ENCODE peak calls at places on chromosomes 13 and 19, in five cellular contexts. One of them, this sample, is unnamed.

GRCh38 chr19:46495789-46496099 is at the start of gene PNMA8B:
- DNase-seq in NCI-H187 treated with DMSO at 0.1 percent for 48 hours: peak
- DNase-seq in NCI-H446 treated with DMSO at 0.1 percent for 48 hours: no peak
- DNase-seq in neural progenitor cell: peak
- DNase-seq in hippocampal formation: peak
- DNase-seq in this sample: no peak

GRCh38 chr13:35984776-35985453 is 146.3 kb downstream of the DCLK1 start:
- DNase-seq in neural progenitor cell: peak
- DNase-seq in hippocampal formation: no peak
- DNase-seq in NCI-H187 treated with DMSO at 0.1 percent for 48 hours: peak
- DNase-seq in NCI-H446 treated with DMSO at 0.1 percent for 48 hours: no peak
- DNase-seq in this sample: no peak

GRCh38 chr19:55898911-55899310 is 33.2 kb downstream of the NLRP13 start:
- DNase-seq in NCI-H187 treated with DMSO at 0.1 percent for 48 hours: no peak
- DNase-seq in NCI-H446 treated with DMSO at 0.1 percent for 48 hours: no peak
- DNase-seq in neural progenitor cell: no peak
- DNase-seq in hippocampal formation: no peak
- DNase-seq in this sample: no peak

GRCh38 chr19:37361994-37362393 is 8.9 kb upstream of the ZNF527 start:
- DNase-seq in NCI-H187 treated with DMSO at 0.1 percent for 48 hours: no peak
- DNase-seq in neural progenitor cell: no peak
- DNase-seq in hippocampal formation: no peak
- DNase-seq in NCI-H446 treated with DMSO at 0.1 percent for 48 hours: no peak
- DNase-seq in this sample: no peak

GRCh38 chr13:114257014-114257413 is 22.3 kb downstream of the CDC16 start:
- DNase-seq in NCI-H446 treated with DMSO at 0.1 percent for 48 hours: no peak
- DNase-seq in NCI-H187 treated with DMSO at 0.1 percent for 48 hours: no peak
- DNase-seq in neural progenitor cell: no peak
- DNase-seq in hippocampal formation: no peak
- DNase-seq in this sample: no peak

GRCh38 chr13:32737111-32737571 is 150.9 kb downstream of the PDS5B start:
- DNase-seq in NCI-H187 treated with DMSO at 0.1 percent for 48 hours: no peak
- DNase-seq in neural progenitor cell: no peak
- DNase-seq in hippocampal formation: no peak
- DNase-seq in NCI-H446 treated with DMSO at 0.1 percent for 48 hours: no peak
- DNase-seq in this sample: no peak

GRCh38 chr13:37479901-37480300 is 118.7 kb downstream of the POSTN start:
- DNase-seq in hippocampal formation: no peak
- DNase-seq in NCI-H187 treated with DMSO at 0.1 percent for 48 hours: no peak
- DNase-seq in neural progenitor cell: no peak
- DNase-seq in NCI-H446 treated with DMSO at 0.1 percent for 48 hours: no peak
- DNase-seq in this sample: no peak

GRCh38 chr13:66805657-66806056 is 424.5 kb downstream of the PCDH9 start:
- DNase-seq in NCI-H187 treated with DMSO at 0.1 percent for 48 hours: no peak
- DNase-seq in NCI-H446 treated with DMSO at 0.1 percent for 48 hours: peak
- DNase-seq in neural progenitor cell: no peak
- DNase-seq in hippocampal formation: no peak
- DNase-seq in this sample: no peak

GRCh38 chr19:5718579-5719273 is 1.2 kb downstream of the LONP1 start:
- DNase-seq in hippocampal formation: no peak
- DNase-seq in NCI-H446 treated with DMSO at 0.1 percent for 48 hours: no peak
- DNase-seq in neural progenitor cell: no peak
- DNase-seq in NCI-H187 treated with DMSO at 0.1 percent for 48 hours: no peak
- DNase-seq in this sample: peak

GRCh38 chr13:75437582-75438318 is 44.2 kb downstream of the TBC1D4 start:
- DNase-seq in neural progenitor cell: peak
- DNase-seq in NCI-H187 treated with DMSO at 0.1 percent for 48 hours: no peak
- DNase-seq in NCI-H446 treated with DMSO at 0.1 percent for 48 hours: no peak
- DNase-seq in hippocampal formation: peak
- DNase-seq in this sample: no peak

GRCh38 chr13:25473864-25474263 is 102.1 kb downstream of the ATP8A2 start:
- DNase-seq in NCI-H446 treated with DMSO at 0.1 percent for 48 hours: no peak
- DNase-seq in NCI-H187 treated with DMSO at 0.1 percent for 48 hours: no peak
- DNase-seq in hippocampal formation: no peak
- DNase-seq in neural progenitor cell: no peak
- DNase-seq in this sample: no peak

GRCh38 chr19:39372941-39373340 is 18.0 kb downstream of the PAF1 start:
- DNase-seq in neural progenitor cell: no peak
- DNase-seq in hippocampal formation: no peak
- DNase-seq in NCI-H446 treated with DMSO at 0.1 percent for 48 hours: no peak
- DNase-seq in NCI-H187 treated with DMSO at 0.1 percent for 48 hours: no peak
- DNase-seq in this sample: no peak

GRCh38 chr13:98846991-98847390 is 94.5 kb upstream of the SLC15A1 start:
- DNase-seq in neural progenitor cell: no peak
- DNase-seq in NCI-H187 treated with DMSO at 0.1 percent for 48 hours: no peak
- DNase-seq in hippocampal formation: no peak
- DNase-seq in NCI-H446 treated with DMSO at 0.1 percent for 48 hours: no peak
- DNase-seq in this sample: no peak

GRCh38 chr19:46958542-46958941 is 61.1 kb upstream of the NPAS1 start:
- DNase-seq in NCI-H446 treated with DMSO at 0.1 percent for 48 hours: no peak
- DNase-seq in NCI-H187 treated with DMSO at 0.1 percent for 48 hours: no peak
- DNase-seq in hippocampal formation: no peak
- DNase-seq in neural progenitor cell: peak
- DNase-seq in this sample: peak

GRCh38 chr13:98270819-98271218 is 93.8 kb upstream of the RNF113B start:
- DNase-seq in neural progenitor cell: no peak
- DNase-seq in NCI-H187 treated with DMSO at 0.1 percent for 48 hours: no peak
- DNase-seq in NCI-H446 treated with DMSO at 0.1 percent for 48 hours: no peak
- DNase-seq in hippocampal formation: no peak
- DNase-seq in this sample: no peak

GRCh38 chr19:646798-647565 is 7.3 kb downstream of the FGF22 start:
- DNase-seq in NCI-H187 treated with DMSO at 0.1 percent for 48 hours: no peak
- DNase-seq in neural progenitor cell: no peak
- DNase-seq in hippocampal formation: no peak
- DNase-seq in NCI-H446 treated with DMSO at 0.1 percent for 48 hours: no peak
- DNase-seq in this sample: no peak

GRCh38 chr19:16327911-16328823 is 3.5 kb downstream of the KLF2 start:
- DNase-seq in hippocampal formation: peak
- DNase-seq in NCI-H187 treated with DMSO at 0.1 percent for 48 hours: no peak
- DNase-seq in NCI-H446 treated with DMSO at 0.1 percent for 48 hours: no peak
- DNase-seq in neural progenitor cell: no peak
- DNase-seq in this sample: peak

GRCh38 chr19:10118960-10119359 is 739 bp downstream of the EIF3G start:
- DNase-seq in neural progenitor cell: no peak
- DNase-seq in NCI-H187 treated with DMSO at 0.1 percent for 48 hours: no peak
- DNase-seq in hippocampal formation: no peak
- DNase-seq in NCI-H446 treated with DMSO at 0.1 percent for 48 hours: no peak
- DNase-seq in this sample: no peak

GRCh38 chr19:948842-949496 is 23.1 kb downstream of the ARID3A start:
- DNase-seq in NCI-H446 treated with DMSO at 0.1 percent for 48 hours: no peak
- DNase-seq in NCI-H187 treated with DMSO at 0.1 percent for 48 hours: no peak
- DNase-seq in neural progenitor cell: no peak
- DNase-seq in hippocampal formation: no peak
- DNase-seq in this sample: no peak

GRCh38 chr19:51093510-51094345 is 11.0 kb upstream of the KLK14 start:
- DNase-seq in neural progenitor cell: no peak
- DNase-seq in hippocampal formation: no peak
- DNase-seq in NCI-H446 treated with DMSO at 0.1 percent for 48 hours: no peak
- DNase-seq in NCI-H187 treated with DMSO at 0.1 percent for 48 hours: no peak
- DNase-seq in this sample: no peak

GRCh38 chr19:51094696-51095279 is 12.1 kb upstream of the KLK14 start:
- DNase-seq in NCI-H187 treated with DMSO at 0.1 percent for 48 hours: no peak
- DNase-seq in neural progenitor cell: peak
- DNase-seq in NCI-H446 treated with DMSO at 0.1 percent for 48 hours: no peak
- DNase-seq in hippocampal formation: no peak
- DNase-seq in this sample: no peak

GRCh38 chr19:1745589-1746031 is 7.7 kb upstream of the ONECUT3 start:
- DNase-seq in NCI-H446 treated with DMSO at 0.1 percent for 48 hours: no peak
- DNase-seq in hippocampal formation: no peak
- DNase-seq in NCI-H187 treated with DMSO at 0.1 percent for 48 hours: no peak
- DNase-seq in neural progenitor cell: peak
- DNase-seq in this sample: no peak

GRCh38 chr13:72101768-72102400 is 234.9 kb upstream of the DACH1 start:
- DNase-seq in NCI-H187 treated with DMSO at 0.1 percent for 48 hours: no peak
- DNase-seq in neural progenitor cell: no peak
- DNase-seq in hippocampal formation: no peak
- DNase-seq in NCI-H446 treated with DMSO at 0.1 percent for 48 hours: no peak
- DNase-seq in this sample: no peak

GRCh38 chr19:50759886-50760285 is 10.4 kb upstream of the GPR32 start:
- DNase-seq in NCI-H446 treated with DMSO at 0.1 percent for 48 hours: peak
- DNase-seq in neural progenitor cell: peak
- DNase-seq in hippocampal formation: no peak
- DNase-seq in NCI-H187 treated with DMSO at 0.1 percent for 48 hours: no peak
- DNase-seq in this sample: no peak